ENCODE peak calls at places on chromosomes 6 and 20, in five cellular contexts. O is cardiac fibroblast, U is aorta, S is glutamatergic neuron, F is activated T-cell treated with anti-CD3 and anti-CD28 coated beads for 48 hours. Y is an unnamed sample.
A peak's percentile ranks its signal among the peaks of the same experiment; 100 is the strongest.

GRCh38 chr6:143441680-143442359 is 8.7 kb downstream of the ADAT2 start:
- DNase-seq in S (no peak), O (peak; percentile 79), F (no peak), U (no peak), Y (no peak)

GRCh38 chr6:44620922-44621321 is 233.4 kb downstream of the CDC5L start:
- DNase-seq in S (no peak), F (no peak), O (no peak), U (no peak), Y (no peak)

GRCh38 chr6:159279790-159280277 is 110.6 kb downstream of the FNDC1 start:
- DNase-seq in F (no peak), S (peak; percentile 42), U (no peak), O (peak; percentile 21), Y (no peak)

GRCh38 chr20:25626779-25627178 is 3.0 kb upstream of the NANP start:
- DNase-seq in F (no peak), O (no peak), U (no peak), S (no peak), Y (no peak)

GRCh38 chr20:45020236-45020886 is 54.0 kb downstream of the STK4 start:
- DNase-seq in S (no peak), U (no peak), O (peak; percentile 44), F (no peak), Y (no peak)

GRCh38 chr6:90008908-90009501 is 114.7 kb downstream of the GJA10 start:
- DNase-seq in S (no peak), O (peak; percentile 29), U (no peak), F (no peak), Y (no peak)

GRCh38 chr6:113102761-113103160 is 754.4 kb upstream of the MARCKS start:
- DNase-seq in F (no peak), U (no peak), O (peak; percentile 83), S (no peak), Y (no peak)

GRCh38 chr6:137044366-137045220 is at the start of gene IL20RA:
- DNase-seq in O (no peak), U (peak; percentile 80), S (peak; percentile 28), F (peak; percentile 2), Y (no peak)

GRCh38 chr20:5002077-5002413 is 735 bp upstream of the SLC23A2 start:
- DNase-seq in O (no peak), U (no peak), S (peak; percentile 20), F (no peak), Y (no peak)

GRCh38 chr6:36980876-36981619 is 4.9 kb downstream of the MTCH1 start:
- DNase-seq in O (no peak), S (no peak), U (no peak), F (no peak), Y (no peak)

GRCh38 chr20:33993800-33994623 is at the start of gene RALY:
- DNase-seq in F (peak; percentile 81), U (peak; percentile 96), O (peak; percentile 77), S (peak; percentile 81), Y (peak; percentile 26)

GRCh38 chr6:35362200-35362599 is 19.8 kb downstream of the PPARD start:
- DNase-seq in U (no peak), O (no peak), F (no peak), S (no peak), Y (no peak)

GRCh38 chr20:33789109-33789857 is 21.9 kb upstream of the CHMP4B start:
- DNase-seq in U (no peak), F (no peak), O (peak; percentile 98), S (no peak), Y (no peak)

GRCh38 chr20:62183426-62184142 is 756 bp downstream of the MTG2 start:
- DNase-seq in F (no peak), O (peak; percentile 16), S (peak; percentile 7), U (no peak), Y (no peak)

GRCh38 chr6:170483413-170483812 is 69.7 kb downstream of the PSMB1 start:
- DNase-seq in S (no peak), U (no peak), F (no peak), O (no peak), Y (no peak)

GRCh38 chr20:12575352-12576095 is 433.2 kb upstream of the SPTLC3 start:
- DNase-seq in U (no peak), O (no peak), S (no peak), F (no peak), Y (no peak)

Y was measured in amygdala.